ENCODE peak calls at places on chromosomes 12 and 14, in eight cellular contexts. L is stomach, Q is transverse colon, F is K562, K is upper lobe of left lung, J is GM12878, E is H1, T is sigmoid colon. Z is an unnamed sample.

GRCh38 chr14:64249363-64249762 is 44.8 kb downstream of the ESR2 start:
- DNase-seq in L (no peak), Q (no peak), F (no peak), K (no peak), J (no peak), E (no peak), T (no peak), Z (no peak)

GRCh38 chr14:34085695-34086094 is 134.8 kb upstream of the EGLN3 start:
- DNase-seq in L (no peak), Q (no peak), F (no peak), K (no peak), J (no peak), E (peak), T (no peak), Z (peak)

GRCh38 chr14:53306267-53306721 is 153.2 kb upstream of the DDHD1 start:
- DNase-seq in L (peak), Q (peak), F (peak), K (peak), J (no peak), E (peak), T (peak), Z (no peak)

GRCh38 chr12:130775953-130776856 is 60.1 kb upstream of the RIMBP2 start:
- DNase-seq in L (no peak), Q (peak), F (peak), K (no peak), J (no peak), E (peak), T (no peak), Z (no peak)

GRCh38 chr14:100638211-100638855 is 51.1 kb upstream of the BEGAIN start:
- DNase-seq in L (no peak), Q (no peak), F (no peak), K (no peak), J (no peak), E (no peak), T (no peak), Z (no peak)

GRCh38 chr12:102061096-102061555 is 665 bp downstream of the WASHC3 start:
- DNase-seq in L (no peak), Q (no peak), F (peak), K (no peak), J (peak), E (no peak), T (no peak), Z (no peak)

GRCh38 chr14:89384023-89384422 is 33.0 kb downstream of the FOXN3 start:
- DNase-seq in L (no peak), Q (peak), F (no peak), K (no peak), J (peak), E (no peak), T (peak), Z (no peak)

GRCh38 chr12:14621821-14622220 is 54.1 kb upstream of the PLBD1 start:
- DNase-seq in L (no peak), Q (no peak), F (no peak), K (no peak), J (peak), E (no peak), T (no peak), Z (no peak)

GRCh38 chr12:104243971-104244370 is 28.4 kb downstream of the TXNRD1 start:
- DNase-seq in L (no peak), Q (no peak), F (no peak), K (no peak), J (no peak), E (peak), T (no peak), Z (peak)

GRCh38 chr14:64040044-64040443 is 187.2 kb downstream of the SYNE2 start:
- DNase-seq in L (no peak), Q (no peak), F (no peak), K (no peak), J (no peak), E (no peak), T (no peak), Z (no peak)

GRCh38 chr12:128698573-128698972 is 125.2 kb downstream of the SLC15A4 start:
- DNase-seq in L (no peak), Q (no peak), F (no peak), K (no peak), J (no peak), E (no peak), T (no peak), Z (no peak)

GRCh38 chr12:94874086-94874985 is 129.2 kb downstream of the NDUFA12 start:
- DNase-seq in L (no peak), Q (no peak), F (no peak), K (no peak), J (no peak), E (no peak), T (no peak), Z (peak)

GRCh38 chr12:1350055-1350933 is 244.1 kb downstream of the FBXL14 start:
- DNase-seq in L (no peak), Q (peak), F (no peak), K (no peak), J (no peak), E (no peak), T (no peak), Z (no peak)

GRCh38 chr12:19572920-19573558 is 133.7 kb downstream of the AEBP2 start:
- DNase-seq in L (no peak), Q (peak), F (peak), K (no peak), J (no peak), E (peak), T (no peak), Z (no peak)

GRCh38 chr14:72904840-72905561 is 11.1 kb upstream of the DPF3 start:
- DNase-seq in L (peak), Q (peak), F (peak), K (peak), J (no peak), E (peak), T (peak), Z (no peak)

GRCh38 chr12:90090929-90091651 is 382.5 kb upstream of the ATP2B1 start:
- DNase-seq in L (peak), Q (peak), F (peak), K (peak), J (no peak), E (no peak), T (no peak), Z (no peak)

GRCh38 chr12:100823988-100824387 is 29.4 kb downstream of the ANO4 start:
- DNase-seq in L (no peak), Q (no peak), F (no peak), K (no peak), J (no peak), E (no peak), T (no peak), Z (no peak)

GRCh38 chr14:52351191-52351560 is 37.1 kb downstream of the PTGER2 start:
- DNase-seq in L (no peak), Q (no peak), F (no peak), K (no peak), J (no peak), E (no peak), T (no peak), Z (no peak)

GRCh38 chr12:99981639-99982190 is 3.0 kb downstream of the ANKS1B start:
- DNase-seq in L (no peak), Q (no peak), F (no peak), K (no peak), J (no peak), E (no peak), T (no peak), Z (no peak)

GRCh38 chr12:50411051-50411660 is 10.5 kb downstream of the LARP4 start:
- DNase-seq in L (no peak), Q (no peak), F (no peak), K (peak), J (no peak), E (no peak), T (no peak), Z (no peak)

GRCh38 chr14:105980224-105980623 is 453.8 kb downstream of the TMEM121 start:
- DNase-seq in L (no peak), Q (no peak), F (no peak), K (no peak), J (no peak), E (no peak), T (no peak), Z (no peak)

GRCh38 chr14:105050551-105050897 is 14.7 kb downstream of the GPR132 start:
- DNase-seq in L (peak), Q (peak), F (peak), K (peak), J (no peak), E (no peak), T (peak), Z (no peak)

GRCh38 chr14:102111101-102111500 is 24.3 kb upstream of the HSP90AA1 start:
- DNase-seq in L (no peak), Q (no peak), F (no peak), K (no peak), J (no peak), E (no peak), T (peak), Z (no peak)

GRCh38 chr12:15423629-15424028 is 101.3 kb downstream of the PTPRO start:
- DNase-seq in L (no peak), Q (no peak), F (no peak), K (no peak), J (no peak), E (no peak), T (no peak), Z (no peak)

GRCh38 chr12:7695159-7695930 is at the start of gene GDF3:
- DNase-seq in L (no peak), Q (no peak), F (peak), K (peak), J (no peak), E (no peak), T (no peak), Z (no peak)

GRCh38 chr14:36021926-36022325 is 154.6 kb downstream of the PTCSC3 start:
- DNase-seq in L (no peak), Q (no peak), F (no peak), K (no peak), J (no peak), E (no peak), T (no peak), Z (no peak)

GRCh38 chr12:50637870-50638481 is 125.9 kb upstream of the ATF1 start:
- DNase-seq in L (no peak), Q (no peak), F (peak), K (no peak), J (no peak), E (no peak), T (no peak), Z (no peak)

GRCh38 chr12:109822951-109823411 is 10.2 kb downstream of the TRPV4 start:
- DNase-seq in L (peak), Q (no peak), F (no peak), K (no peak), J (no peak), E (no peak), T (no peak), Z (no peak)

GRCh38 chr12:123223241-123223668 is 9.7 kb downstream of the MPHOSPH9 start:
- DNase-seq in L (no peak), Q (peak), F (no peak), K (no peak), J (no peak), E (no peak), T (no peak), Z (no peak)

GRCh38 chr12:27779416-27779815 is 617 bp upstream of the KLHL42 start:
- DNase-seq in L (no peak), Q (peak), F (no peak), K (peak), J (no peak), E (no peak), T (peak), Z (no peak)

GRCh38 chr12:76764856-76765255 is 941 bp downstream of the ZDHHC17 start:
- DNase-seq in L (no peak), Q (peak), F (peak), K (no peak), J (no peak), E (no peak), T (no peak), Z (no peak)

GRCh38 chr12:6461401-6462233 is 8.9 kb downstream of the VAMP1 start:
- DNase-seq in L (peak), Q (peak), F (no peak), K (peak), J (peak), E (no peak), T (peak), Z (no peak)

GRCh38 chr12:53968214-53969127 is 4.5 kb upstream of the HOXC11 start:
- DNase-seq in L (no peak), Q (no peak), F (no peak), K (no peak), J (no peak), E (no peak), T (no peak), Z (no peak)

GRCh38 chr12:6235499-6235898 is 35.3 kb downstream of the CD9 start:
- DNase-seq in L (peak), Q (peak), F (no peak), K (peak), J (no peak), E (no peak), T (peak), Z (no peak)

GRCh38 chr12:5064913-5065490 is 21.3 kb downstream of the KCNA5 start:
- DNase-seq in L (no peak), Q (no peak), F (no peak), K (no peak), J (no peak), E (no peak), T (no peak), Z (no peak)

GRCh38 chr14:61145903-61146411 is 135.2 kb downstream of the TMEM30B start:
- DNase-seq in L (no peak), Q (no peak), F (no peak), K (no peak), J (no peak), E (no peak), T (no peak), Z (no peak)

GRCh38 chr12:21252070-21252469 is 82.6 kb downstream of the SLCO1A2 start:
- DNase-seq in L (no peak), Q (no peak), F (no peak), K (no peak), J (no peak), E (no peak), T (no peak), Z (no peak)

GRCh38 chr12:88113871-88114270 is 28.0 kb downstream of the CEP290 start:
- DNase-seq in L (no peak), Q (no peak), F (no peak), K (no peak), J (no peak), E (no peak), T (no peak), Z (no peak)

GRCh38 chr14:101108579-101109346 is 205.2 kb upstream of the RTL1 start:
- DNase-seq in L (peak), Q (no peak), F (no peak), K (no peak), J (no peak), E (no peak), T (peak), Z (peak)

GRCh38 chr12:18302809-18303430 is 41.6 kb downstream of the PIK3C2G start:
- DNase-seq in L (no peak), Q (no peak), F (no peak), K (no peak), J (no peak), E (no peak), T (no peak), Z (no peak)
- TF ChIP-seq POLR2AphosphoS5 in L (no peak), Q (no peak), F (no peak), K (no peak), J (no peak), E (no peak), T (no peak), Z (no peak)

DNA sequence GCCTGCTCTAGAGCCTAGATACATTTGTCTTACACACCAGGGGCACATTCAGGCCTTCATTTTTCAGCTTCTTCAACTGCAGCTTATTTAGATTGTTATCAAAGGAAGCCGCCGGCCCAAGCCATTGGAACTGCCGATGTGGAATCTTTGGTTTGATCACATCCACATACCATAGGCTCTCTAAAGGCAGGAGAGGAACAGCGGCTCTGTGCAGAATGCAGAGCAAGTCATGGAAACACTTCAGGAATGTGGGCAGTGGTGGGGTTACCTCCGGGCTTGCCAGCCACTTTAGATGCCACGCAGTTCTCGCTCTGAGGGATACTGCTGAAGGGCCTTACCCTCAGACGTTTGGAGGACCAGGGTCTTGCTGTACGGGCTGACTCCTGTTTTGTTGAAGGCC is 53.4 kb upstream of the PYGL start:
- DNase-seq in L (no peak), Q (no peak), F (no peak), K (no peak), J (no peak), E (no peak), T (no peak), Z (no peak)
- TF ChIP-seq EP300 in L (no peak), Q (no peak), F (no peak), K (no peak), J (no peak), E (no peak), T (no peak), Z (no peak)

DNA sequence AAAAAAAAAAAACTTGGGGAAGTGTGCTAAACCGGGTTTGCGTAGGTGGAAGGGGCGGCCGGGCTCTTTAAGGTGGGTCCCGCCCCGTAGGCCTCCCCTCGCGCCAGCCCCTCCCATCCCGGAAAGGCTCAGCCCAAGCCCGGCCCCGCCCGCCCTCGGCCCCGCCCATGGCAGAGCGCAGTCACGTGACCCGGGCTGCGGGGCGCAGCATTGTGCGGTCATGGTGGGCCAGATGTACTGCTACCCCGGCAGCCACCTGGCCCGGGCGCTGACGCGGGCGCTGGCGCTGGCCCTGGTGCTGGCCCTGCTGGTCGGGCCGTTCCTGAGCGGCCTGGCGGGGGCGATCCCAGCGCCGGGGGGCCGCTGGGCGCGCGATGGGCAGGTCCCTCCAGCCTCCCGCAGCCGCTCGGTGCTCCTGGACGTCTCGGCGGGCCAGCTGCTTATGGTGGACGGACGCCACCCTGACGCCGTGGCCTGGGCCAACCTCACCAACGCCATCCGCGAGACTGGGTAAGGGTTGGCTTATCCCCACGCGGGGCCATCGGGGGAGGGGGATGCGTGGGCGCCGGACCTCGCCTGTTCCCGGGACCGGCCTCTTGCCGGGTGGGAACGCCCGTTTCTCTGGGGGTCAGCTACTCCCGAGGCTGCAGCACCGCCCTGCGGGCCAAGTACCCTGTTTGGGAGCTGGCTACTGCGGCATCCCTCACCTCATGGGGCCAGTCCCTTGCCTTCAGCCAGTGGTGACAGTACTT is at the start of gene PLBD2:
- DNase-seq in L (peak), Q (peak), F (peak), K (peak), J (peak), E (peak), T (peak), Z (peak)
- TF ChIP-seq POLR2AphosphoS5 in L (peak), Q (peak), F (peak), K (peak), J (peak), E (peak), T (peak), Z (peak)

GRCh38 chr12:57176846-57177245 is 29.4 kb upstream of the LRP1-AS start:
- DNase-seq in L (no peak), Q (no peak), F (no peak), K (no peak), J (no peak), E (no peak), T (no peak), Z (no peak)

GRCh38 chr12:57177354-57177753 is 29.9 kb upstream of the LRP1-AS start:
- DNase-seq in L (no peak), Q (no peak), F (no peak), K (no peak), J (no peak), E (no peak), T (no peak), Z (no peak)

GRCh38 chr12:57176139-57176477 is 28.7 kb upstream of the LRP1-AS start:
- DNase-seq in L (no peak), Q (no peak), F (no peak), K (no peak), J (no peak), E (no peak), T (no peak), Z (no peak)

GRCh38 chr12:57173683-57174082 is 26.3 kb upstream of the LRP1-AS start:
- DNase-seq in L (no peak), Q (no peak), F (no peak), K (no peak), J (no peak), E (no peak), T (no peak), Z (no peak)

DNA sequence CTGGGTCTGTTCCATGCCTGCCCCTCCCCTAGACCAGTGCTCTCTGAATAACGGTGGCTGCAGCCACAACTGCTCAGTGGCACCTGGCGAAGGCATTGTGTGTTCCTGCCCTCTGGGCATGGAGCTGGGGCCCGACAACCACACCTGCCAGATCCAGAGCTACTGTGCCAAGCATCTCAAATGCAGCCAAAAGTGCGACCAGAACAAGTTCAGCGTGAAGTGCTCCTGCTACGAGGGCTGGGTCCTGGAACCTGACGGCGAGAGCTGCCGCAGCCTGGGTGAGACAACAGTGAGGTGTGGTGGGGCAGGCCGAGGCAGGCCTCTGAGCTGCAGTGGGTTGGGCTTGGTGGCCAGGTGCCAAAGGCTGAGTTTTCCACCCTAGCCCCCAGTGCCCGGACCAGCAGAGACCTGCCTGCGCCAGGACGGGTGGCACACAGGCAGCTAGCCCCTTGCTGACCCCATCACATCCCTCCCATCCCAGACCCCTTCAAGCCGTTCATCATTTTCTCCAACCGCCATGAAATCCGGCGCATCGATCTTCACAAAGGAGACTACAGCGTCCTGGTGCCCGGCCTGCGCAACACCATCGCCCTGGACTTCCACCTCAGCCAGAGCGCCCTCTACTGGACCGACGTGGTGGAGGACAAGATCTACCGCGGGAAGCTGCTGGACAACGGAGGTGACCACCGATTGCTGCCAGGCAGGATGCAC is 28.2 kb upstream of the LRP1-AS start:
- DNase-seq in L (peak), Q (peak), F (peak), K (peak), J (no peak), E (peak), T (peak), Z (peak)
- TF ChIP-seq EP300 in L (no peak), Q (no peak), F (no peak), K (no peak), J (no peak), E (no peak), T (no peak), Z (no peak)

DNA sequence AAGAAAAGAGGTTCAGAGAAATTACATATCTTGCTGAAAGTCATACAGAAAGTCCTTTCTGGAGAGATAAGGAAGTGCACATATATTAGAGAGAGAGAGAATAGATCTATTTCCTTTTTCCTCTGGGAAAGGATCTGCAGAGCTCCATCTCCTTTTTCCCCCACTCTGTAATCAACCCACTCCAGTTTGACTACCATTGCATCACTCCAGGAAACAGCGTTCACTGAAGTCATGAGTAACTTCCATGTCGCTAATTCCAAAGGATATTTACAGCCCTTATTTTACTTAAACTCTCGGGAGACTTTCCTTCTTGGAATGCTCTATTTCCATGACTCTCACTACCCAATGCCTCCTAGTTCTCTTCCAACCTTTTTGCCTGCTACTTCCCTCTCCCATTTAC is 72.5 kb upstream of the PARP11 start:
- DNase-seq in L (no peak), Q (no peak), F (no peak), K (no peak), J (no peak), E (no peak), T (no peak), Z (no peak)
- TF ChIP-seq POLR2AphosphoS5 in L (no peak), Q (no peak), F (no peak), K (no peak), J (no peak), E (no peak), T (no peak), Z (no peak)